ENCODE peak calls at places on chromosomes 5 and 9, in seven cellular contexts. C, P, M, Q, L, K and R are unnamed samples.
A peak's percentile ranks its signal among the peaks of the same experiment; 100 is the strongest.

GRCh38 chr9:130857864-130858730 is 23.0 kb downstream of the ABL1 start:
- DNase-seq in C (peak; percentile 80), P (peak; percentile 67), M (peak; percentile 68), Q (no peak), L (no peak), K (peak; percentile 46), R (no peak)

GRCh38 chr9:68843239-68843638 is 138.2 kb downstream of the PIP5K1B start:
- DNase-seq in C (peak; percentile 12), P (no peak), M (no peak), Q (no peak), L (no peak), K (no peak), R (no peak)

GRCh38 chr9:97787551-97787950 is 65.5 kb upstream of the FOXE1 start:
- DNase-seq in C (no peak), P (no peak), M (no peak), Q (no peak), L (no peak), K (no peak), R (no peak)

GRCh38 chr5:149297340-149298023 is 25.8 kb downstream of the AFAP1L1 start:
- DNase-seq in C (peak; percentile 28), P (no peak), M (no peak), Q (no peak), L (no peak), K (no peak), R (no peak)

GRCh38 chr5:15946026-15946425 is 233.6 kb downstream of the MARCHF11 start:
- DNase-seq in C (no peak), P (no peak), M (no peak), Q (no peak), L (no peak), K (no peak), R (no peak)

GRCh38 chr5:102903074-102903871 is 148.2 kb downstream of the PAM start:
- DNase-seq in C (peak; percentile 63), P (no peak), M (no peak), Q (no peak), L (no peak), K (no peak), R (no peak)

GRCh38 chr5:66138572-66139116 is 5.5 kb upstream of the SREK1 start:
- DNase-seq in C (peak; percentile 14), P (no peak), M (no peak), Q (no peak), L (no peak), K (no peak), R (no peak)

GRCh38 chr5:101626572-101626971 is 669.5 kb downstream of the SLCO4C1 start:
- DNase-seq in C (no peak), P (no peak), M (no peak), Q (no peak), L (no peak), K (no peak), R (no peak)

GRCh38 chr5:133714161-133714915 is 102.0 kb upstream of the FSTL4 start:
- DNase-seq in C (no peak), P (no peak), M (no peak), Q (no peak), L (peak; percentile 12), K (no peak), R (no peak)

GRCh38 chr5:111703662-111704061 is 53.3 kb downstream of the NREP start:
- DNase-seq in C (no peak), P (no peak), M (no peak), Q (no peak), L (no peak), K (no peak), R (no peak)

GRCh38 chr9:81986051-81986450 is 2.5 kb upstream of the SPATA31D1 start:
- DNase-seq in C (no peak), P (no peak), M (no peak), Q (no peak), L (no peak), K (no peak), R (no peak)

GRCh38 chr5:137370511-137371071 is 128.5 kb downstream of the SPOCK1 start:
- DNase-seq in C (no peak), P (no peak), M (no peak), Q (no peak), L (no peak), K (no peak), R (no peak)

GRCh38 chr5:90483206-90483605 is 8.5 kb downstream of the POLR3G start:
- DNase-seq in C (no peak), P (no peak), M (no peak), Q (no peak), L (no peak), K (peak; percentile 12), R (no peak)

DNA sequence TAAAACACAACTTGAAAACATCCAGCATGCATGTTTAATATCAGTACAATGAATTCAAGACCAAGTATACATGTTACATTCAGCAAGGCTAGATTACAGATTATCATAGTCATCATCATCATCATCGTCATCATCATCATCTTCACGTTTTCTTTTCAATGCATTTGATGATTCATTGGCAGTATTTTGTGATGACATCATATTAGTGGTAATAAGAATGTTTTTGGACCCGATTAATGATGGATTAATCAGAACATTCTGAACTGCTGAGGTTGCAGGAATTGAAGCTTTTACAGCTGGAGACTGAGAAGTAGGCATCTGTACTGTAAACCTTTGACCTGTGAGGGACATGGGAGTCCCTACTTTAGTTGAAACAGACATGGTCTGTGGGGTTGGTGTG is 4.5 kb downstream of the AK6 start:
- DNase-seq in C (no peak), P (no peak), M (no peak), Q (no peak), L (no peak), K (no peak), R (no peak)
- H3K36me3 ChIP-seq in C (peaks cover 25% of the 10 kb centered on the region), P (peaks cover 46% of the 10 kb centered on the region), M (peaks cover 11% of the 10 kb centered on the region), Q (no peaks in the 10 kb centered on the region), L (peaks cover 64% of the 10 kb centered on the region), K (peaks cover 9% of the 10 kb centered on the region), R (peaks cover 20% of the 10 kb centered on the region)

GRCh38 chr9:112042769-112043168 is 132.3 kb downstream of the SUSD1 start:
- DNase-seq in C (no peak), P (no peak), M (no peak), Q (no peak), L (no peak), K (no peak), R (no peak)
- H3K4me1 ChIP-seq in C (peaks cover 62% of the 10 kb centered on the region), P (no peaks in the 10 kb centered on the region), M (peaks cover 3% of the 10 kb centered on the region), Q (peaks cover 35% of the 10 kb centered on the region), L (no peaks in the 10 kb centered on the region), K (peaks cover 39% of the 10 kb centered on the region), R (peaks cover 5% of the 10 kb centered on the region)

GRCh38 chr5:179153921-179154345 is 93.8 kb downstream of the ZNF354C start:
- DNase-seq in C (no peak), P (peak; percentile 4), M (peak; percentile 63), Q (no peak), L (no peak), K (no peak), R (no peak)
- TF ChIP-seq CTCF in C (no peak), P (no peak), M (no peak), Q (no peak), L (no peak), K (no peak), R (no peak)

GRCh38 chr5:87390075-87390474 is 22.7 kb downstream of the CCNH start:
- DNase-seq in C (no peak), P (no peak), M (no peak), Q (no peak), L (no peak), K (no peak), R (no peak)
- H3K36me3 ChIP-seq in C (peaks cover 56% of the 10 kb centered on the region), P (peaks cover 100% of the 10 kb centered on the region), M (peaks cover 63% of the 10 kb centered on the region), Q (no peaks in the 10 kb centered on the region), L (peaks cover 99% of the 10 kb centered on the region), K (peaks cover 38% of the 10 kb centered on the region), R (peaks cover 30% of the 10 kb centered on the region)